ENCODE peak calls at places on chromosomes 6 and 20, in ten cellular contexts. C, A, G, R, B, V, P, O, U and S are unnamed samples.

GRCh38 chr20:32898721-32899120 is 40.0 kb downstream of the EFCAB8 start:
- DNase-seq in C (no peak), A (no peak), G (no peak), R (peak), B (no peak), V (peak), P (no peak), O (no peak), U (peak), S (no peak)

GRCh38 chr6:12844284-12845223 is 128.0 kb downstream of the PHACTR1 start:
- DNase-seq in C (peak), A (no peak), G (no peak), R (peak), B (peak), V (peak), P (no peak), O (no peak), U (peak), S (peak)

GRCh38 chr20:50670126-50670862 is 21.0 kb downstream of the RIPOR3 start:
- DNase-seq in C (no peak), A (no peak), G (no peak), R (no peak), B (peak), V (no peak), P (no peak), O (no peak), U (no peak), S (no peak)

GRCh38 chr6:81814365-81815109 is 62.1 kb upstream of the TENT5A start:
- DNase-seq in C (no peak), A (no peak), G (no peak), R (no peak), B (no peak), V (peak), P (no peak), O (no peak), U (peak), S (no peak)

GRCh38 chr6:40425192-40425919 is 161.8 kb downstream of the LRFN2 start:
- DNase-seq in C (no peak), A (no peak), G (no peak), R (no peak), B (peak), V (no peak), P (no peak), O (no peak), U (no peak), S (no peak)

GRCh38 chr6:26043389-26044139 is 43.7 kb upstream of the HFE start:
- DNase-seq in C (peak), A (peak), G (peak), R (peak), B (no peak), V (peak), P (peak), O (no peak), U (peak), S (no peak)

GRCh38 chr20:58692579-58693225 is at the start of gene NPEPL1:
- DNase-seq in C (peak), A (peak), G (peak), R (peak), B (peak), V (peak), P (peak), O (peak), U (peak), S (peak)

GRCh38 chr20:35663813-35664543 is 722 bp downstream of the CPNE1 start:
- DNase-seq in C (peak), A (peak), G (peak), R (peak), B (peak), V (no peak), P (peak), O (peak), U (peak), S (peak)

GRCh38 chr20:23702021-23702420 is 13.2 kb upstream of the CST4 start:
- DNase-seq in C (no peak), A (no peak), G (no peak), R (no peak), B (no peak), V (no peak), P (no peak), O (no peak), U (peak), S (no peak)